ENCODE peak calls at places on chromosomes 12 and 14, in five cellular contexts. D is testis, Q is HCT116, P is endodermal cell, U is GM23338. L is an unnamed sample.

GRCh38 chr14:71136386-71137060 is 229.3 kb downstream of the PCNX1 start:
- DNase-seq in D (no peak), Q (no peak), P (no peak), U (no peak), L (no peak)

GRCh38 chr14:61662437-61663311 is 32.6 kb upstream of the HIF1A start:
- DNase-seq in D (no peak), Q (peak; percentile 34), P (peak; percentile 45), U (peak; percentile 36), L (peak; percentile 41)

GRCh38 chr12:98259667-98260066 is 255.7 kb upstream of the TMPO start:
- DNase-seq in D (no peak), Q (no peak), P (no peak), U (no peak), L (no peak)

GRCh38 chr12:91935299-91935698 is 210.3 kb downstream of the BTG1 start:
- DNase-seq in D (no peak), Q (no peak), P (no peak), U (peak; percentile 9), L (no peak)

GRCh38 chr14:99387880-99388279 is 92.8 kb downstream of the SETD3 start:
- DNase-seq in D (no peak), Q (no peak), P (no peak), U (no peak), L (no peak)

GRCh38 chr12:27460471-27460978 is 14.0 kb downstream of the SMCO2 start:
- DNase-seq in D (no peak), Q (no peak), P (no peak), U (no peak), L (peak; percentile 32)

GRCh38 chr12:93812616-93813015 is 135.4 kb downstream of the CRADD start:
- DNase-seq in D (no peak), Q (no peak), P (no peak), U (no peak), L (no peak)

GRCh38 chr14:80364274-80364673 is 153.0 kb upstream of the DIO2 start:
- DNase-seq in D (no peak), Q (no peak), P (no peak), U (peak; percentile 71), L (no peak)

GRCh38 chr12:51898506-51898905 is 8.8 kb upstream of the ACVRL1 start:
- DNase-seq in D (no peak), Q (no peak), P (no peak), U (no peak), L (no peak)

GRCh38 chr14:24960816-24961215 is 89.1 kb downstream of the STXBP6 start:
- DNase-seq in D (no peak), Q (no peak), P (no peak), U (no peak), L (no peak)

GRCh38 chr14:33908540-33909223 is 42.2 kb downstream of the EGLN3 start:
- DNase-seq in D (no peak), Q (no peak), P (no peak), U (peak; percentile 68), L (peak; percentile 79)

GRCh38 chr14:74302160-74302628 is 540 bp downstream of the ABCD4 start:
- DNase-seq in D (no peak), Q (no peak), P (no peak), U (peak; percentile 64), L (no peak)

GRCh38 chr12:3045989-3046388 is 31.2 kb upstream of the TSPAN9 start:
- DNase-seq in D (no peak), Q (no peak), P (no peak), U (no peak), L (no peak)

GRCh38 chr14:28820677-28821076 is 54.1 kb downstream of the FOXG1 start:
- DNase-seq in D (no peak), Q (no peak), P (no peak), U (no peak), L (no peak)

GRCh38 chr12:91404362-91404899 is 221.8 kb upstream of the DCN start:
- DNase-seq in D (no peak), Q (no peak), P (no peak), U (no peak), L (no peak)

GRCh38 chr12:112252184-112252583 is 126.8 kb downstream of the TRAFD1 start:
- DNase-seq in D (no peak), Q (no peak), P (no peak), U (no peak), L (no peak)

GRCh38 chr12:7061138-7061537 is 620 bp downstream of the C1S start:
- DNase-seq in D (no peak), Q (no peak), P (no peak), U (peak; percentile 26), L (no peak)

GRCh38 chr12:132314516-132315233 is 14.7 kb downstream of the GALNT9 start:
- DNase-seq in D (no peak), Q (no peak), P (no peak), U (no peak), L (no peak)

GRCh38 chr14:104228221-104228620 is 89.8 kb downstream of the KIF26A start:
- DNase-seq in D (no peak), Q (no peak), P (no peak), U (no peak), L (no peak)

GRCh38 chr12:1777798-1778197 is 42.6 kb upstream of the LRTM2 start:
- DNase-seq in D (no peak), Q (no peak), P (no peak), U (no peak), L (no peak)

GRCh38 chr14:79576434-79576833 is 634.9 kb downstream of the DIO2 start:
- DNase-seq in D (no peak), Q (no peak), P (no peak), U (no peak), L (no peak)

GRCh38 chr14:96676161-96676560 is 121.0 kb upstream of the VRK1 start:
- DNase-seq in D (no peak), Q (no peak), P (no peak), U (no peak), L (no peak)

GRCh38 chr12:96063046-96063445 is 27.7 kb upstream of the LTA4H start:
- DNase-seq in D (no peak), Q (no peak), P (no peak), U (no peak), L (no peak)

GRCh38 chr14:61184117-61184516 is 97.0 kb downstream of the TMEM30B start:
- DNase-seq in D (no peak), Q (no peak), P (no peak), U (no peak), L (no peak)

GRCh38 chr12:119156401-119156800 is 22.3 kb upstream of the HSPB8 start:
- DNase-seq in D (peak; percentile 38), Q (no peak), P (peak; percentile 94), U (peak; percentile 86), L (no peak)

GRCh38 chr12:119154435-119154818 is 24.3 kb upstream of the HSPB8 start:
- DNase-seq in D (peak; percentile 66), Q (peak; percentile 56), P (peak; percentile 100), U (peak; percentile 97), L (no peak)

GRCh38 chr12:119151445-119151844 is 27.3 kb upstream of the HSPB8 start:
- DNase-seq in D (no peak), Q (no peak), P (no peak), U (no peak), L (no peak)

GRCh38 chr12:119157528-119157927 is 21.2 kb upstream of the HSPB8 start:
- DNase-seq in D (no peak), Q (no peak), P (no peak), U (no peak), L (no peak)

DNA sequence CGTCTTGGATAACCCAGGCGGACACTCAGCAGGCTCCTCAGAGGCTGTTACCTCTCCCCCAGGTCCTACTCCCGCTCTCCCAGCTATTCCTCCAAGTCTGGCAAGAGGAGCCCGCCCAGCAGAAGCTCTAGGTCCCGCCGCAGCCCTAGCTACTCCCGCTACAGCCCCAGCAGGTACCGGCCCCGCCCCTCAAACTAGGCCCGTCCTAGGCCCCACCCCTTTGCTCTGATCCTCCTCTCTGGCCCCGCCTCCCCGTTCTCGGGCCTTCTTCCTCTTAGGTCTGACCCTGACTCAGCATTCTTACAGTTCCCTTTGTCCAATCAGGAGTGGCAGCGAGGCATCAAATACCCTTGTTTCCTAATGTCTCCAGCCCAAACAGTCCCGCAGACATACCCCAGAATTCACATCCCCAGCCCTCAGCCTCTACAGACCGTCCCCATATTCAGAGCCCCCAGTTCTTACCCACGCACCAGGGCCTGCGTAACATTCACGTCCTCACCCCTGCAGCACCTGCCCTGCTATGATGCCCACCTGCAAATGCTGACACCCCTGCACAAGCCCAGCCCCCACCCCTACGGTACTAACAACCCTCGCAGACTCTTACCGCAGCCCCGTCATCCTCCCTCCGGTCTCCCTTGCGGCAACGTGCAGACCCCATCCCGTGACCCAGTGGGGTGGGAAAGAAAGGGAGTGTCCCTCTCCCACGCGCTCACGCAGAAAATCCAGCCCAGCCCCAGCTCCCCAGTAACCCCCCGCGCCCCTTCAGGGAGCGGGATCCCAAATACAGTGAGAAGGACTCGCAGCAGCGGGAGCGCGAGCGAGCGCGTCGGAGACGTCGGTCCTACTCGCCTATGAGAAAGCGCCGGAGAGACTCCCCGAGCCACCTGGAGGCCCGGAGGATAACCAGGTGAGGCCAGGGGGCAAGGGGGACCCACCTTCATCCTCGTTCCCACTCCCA is 25.0 kb upstream of the HSPB8 start:
- DNase-seq in D (peak; percentile 76), Q (peak; percentile 68), P (peak; percentile 100), U (peak; percentile 100), L (peak; percentile 58)
- H3K36me3 ChIP-seq in D (no peaks in the 10 kb centered on the region), Q (no peaks in the 10 kb centered on the region), P (no peaks in the 10 kb centered on the region), U (peaks cover 14% of the 10 kb centered on the region), L (no peaks in the 10 kb centered on the region)

GRCh38 chr14:69050235-69051184 is 71.4 kb upstream of the ACTN1 start:
- DNase-seq in D (no peak), Q (no peak), P (no peak), U (peak; percentile 41), L (no peak)

GRCh38 chr14:69052181-69052601 is 73.1 kb upstream of the ACTN1 start:
- DNase-seq in D (no peak), Q (no peak), P (peak; percentile 60), U (no peak), L (no peak)

GRCh38 chr14:69047255-69047654 is 68.2 kb upstream of the ACTN1 start:
- DNase-seq in D (no peak), Q (no peak), P (no peak), U (no peak), L (no peak)

GRCh38 chr14:69048456-69048855 is 69.4 kb upstream of the ACTN1 start:
- DNase-seq in D (peak; percentile 29), Q (no peak), P (no peak), U (no peak), L (no peak)

GRCh38 chr14:69049675-69050074 is 70.6 kb upstream of the ACTN1 start:
- DNase-seq in D (peak; percentile 56), Q (no peak), P (no peak), U (no peak), L (no peak)
- H3K4me1 ChIP-seq in D (peaks cover 56% of the 10 kb centered on the region), Q (no peaks in the 10 kb centered on the region), P (peaks cover 44% of the 10 kb centered on the region), U (peaks cover 38% of the 10 kb centered on the region), L (peaks cover 5% of the 10 kb centered on the region)

GRCh38 chr12:57112492-57113294 is 1.5 kb upstream of the STAT6 start:
- DNase-seq in D (peak; percentile 91), Q (no peak), P (no peak), U (no peak), L (peak; percentile 18)
- TF ChIP-seq CTCF in D (peak; percentile 78), Q (peak; percentile 91), P (peak; percentile 91), U (peak; percentile 98), L (peak; percentile 76)

GRCh38 chr12:108649126-108649525 is 15.4 kb upstream of the SELPLG start:
- DNase-seq in D (no peak), Q (no peak), P (no peak), U (no peak), L (no peak)

GRCh38 chr12:108647199-108647935 is 13.7 kb upstream of the SELPLG start:
- DNase-seq in D (no peak), Q (no peak), P (peak; percentile 50), U (peak; percentile 41), L (no peak)

GRCh38 chr12:108648371-108648770 is 14.7 kb upstream of the SELPLG start:
- DNase-seq in D (no peak), Q (no peak), P (peak; percentile 26), U (no peak), L (no peak)

GRCh38 chr12:108646597-108647190 is 13.0 kb upstream of the SELPLG start:
- DNase-seq in D (no peak), Q (no peak), P (no peak), U (no peak), L (no peak)

GRCh38 chr12:108647936-108648287 is 14.2 kb upstream of the SELPLG start:
- DNase-seq in D (no peak), Q (no peak), P (peak; percentile 57), U (no peak), L (no peak)
- H3K36me3 ChIP-seq in D (no peaks in the 10 kb centered on the region), Q (peaks cover 15% of the 10 kb centered on the region), P (peaks cover 98% of the 10 kb centered on the region), U (peaks cover 15% of the 10 kb centered on the region), L (peaks cover 20% of the 10 kb centered on the region)